ENCODE peak calls at places on chromosomes 13 and 19, in four cellular contexts. E is cardiac muscle cell, W is upper lobe of right lung, A is mucosa of descending colon. X is an unnamed sample.

GRCh38 chr19:2022289-2022688 is 6.8 kb upstream of the BTBD2 start:
- DNase-seq in W (no peak), E (no peak), A (no peak), X (no peak)

GRCh38 chr19:9538183-9539058 is at the start of gene ZNF426:
- DNase-seq in E (peak), W (peak), A (peak), X (peak)

GRCh38 chr13:34748078-34748477 is 194.0 kb upstream of the NBEA start:
- DNase-seq in A (no peak), W (no peak), E (peak), X (no peak)

GRCh38 chr13:37531054-37531453 is 67.5 kb downstream of the POSTN start:
- DNase-seq in A (no peak), W (no peak), E (peak), X (no peak)

GRCh38 chr13:107900775-107901174 is 314.6 kb downstream of the LIG4 start:
- DNase-seq in E (peak), W (no peak), A (no peak), X (no peak)

GRCh38 chr19:20162821-20163220 is 4.2 kb upstream of the ZNF486 start:
- DNase-seq in E (no peak), W (no peak), A (no peak), X (no peak)

GRCh38 chr19:11018179-11018578 is 57.3 kb downstream of the SMARCA4 start:
- DNase-seq in W (no peak), E (no peak), A (peak), X (no peak)

GRCh38 chr13:105611424-105611823 is 924.0 kb downstream of the EFNB2 start:
- DNase-seq in A (no peak), W (no peak), E (peak), X (no peak)

GRCh38 chr19:11296264-11296663 is 304 bp downstream of the TSPAN16 start:
- DNase-seq in E (peak), A (no peak), W (no peak), X (no peak)

GRCh38 chr19:32268381-32268780 is 77.0 kb upstream of the ZNF507 start:
- DNase-seq in W (no peak), E (no peak), A (no peak), X (no peak)

GRCh38 chr19:45468159-45468651 is 409 bp downstream of the FOSB start:
- DNase-seq in A (peak), W (peak), E (peak), X (peak)

GRCh38 chr19:11125994-11126685 is 29.4 kb downstream of the SPC24 start:
- DNase-seq in W (peak), A (peak), E (peak), X (peak)

GRCh38 chr19:35509018-35509652 is 4.3 kb downstream of the DMKN start:
- DNase-seq in W (peak), A (peak), E (no peak), X (peak)

GRCh38 chr19:29217591-29217990 is 4.6 kb upstream of the UQCRFS1 start:
- DNase-seq in E (no peak), A (no peak), W (no peak), X (no peak)

GRCh38 chr19:29215322-29215845 is 2.4 kb upstream of the UQCRFS1 start:
- DNase-seq in A (no peak), E (no peak), W (no peak), X (no peak)

GRCh38 chr19:29212614-29213573 is at the start of gene UQCRFS1:
- DNase-seq in A (peak), W (peak), E (peak), X (peak)

GRCh38 chr19:29214411-29214810 is 1.5 kb upstream of the UQCRFS1 start:
- DNase-seq in A (no peak), E (no peak), W (no peak), X (no peak)

GRCh38 chr19:29216021-29216420 is 3.1 kb upstream of the UQCRFS1 start:
- DNase-seq in E (no peak), A (no peak), W (no peak), X (no peak)
- TF ChIP-seq CTCF in E (no peak), A (no peak), W (no peak), X (no peak)

GRCh38 chr19:56121180-56122167 is at the start of gene ZNF787:
- DNase-seq in E (peak), W (peak), A (peak), X (peak)
- TF ChIP-seq CTCF in E (no peak), W (no peak), A (no peak), X (no peak)

DNA sequence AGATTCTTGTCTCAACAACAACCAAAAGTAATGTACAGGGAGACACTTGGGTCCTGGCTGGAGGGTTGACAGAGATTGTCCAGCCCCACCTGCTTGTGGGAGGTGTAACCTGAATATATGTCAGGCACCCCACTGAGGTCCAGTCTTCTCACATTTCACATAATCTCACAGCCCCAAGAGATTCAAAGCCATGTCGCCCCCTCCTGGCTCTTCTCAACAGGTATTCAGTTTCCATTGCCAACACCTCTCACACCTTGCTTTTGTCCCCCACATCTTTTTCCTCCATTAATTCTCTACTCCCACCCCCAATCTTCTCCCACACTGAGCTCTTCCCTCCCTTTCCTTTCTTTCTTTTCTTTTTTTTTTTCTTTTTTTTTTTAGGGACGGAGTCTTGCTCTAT is 11.2 kb downstream of the UNC13A start:
- DNase-seq in E (no peak), A (no peak), W (no peak), X (no peak)
- TF ChIP-seq CTCF in E (peak), A (no peak), W (no peak), X (no peak)

GRCh38 chr13:26111797-26112196 is 60.0 kb upstream of the SHISA2 start:
- DNase-seq in W (no peak), E (no peak), A (no peak), X (no peak)

GRCh38 chr13:26117620-26118019 is 65.8 kb upstream of the SHISA2 start:
- DNase-seq in E (no peak), W (no peak), A (no peak), X (no peak)

GRCh38 chr13:26112843-26113242 is 61.0 kb upstream of the SHISA2 start:
- DNase-seq in E (peak), A (no peak), W (no peak), X (no peak)
- TF ChIP-seq CTCF in E (peak), A (no peak), W (no peak), X (no peak)

DNA sequence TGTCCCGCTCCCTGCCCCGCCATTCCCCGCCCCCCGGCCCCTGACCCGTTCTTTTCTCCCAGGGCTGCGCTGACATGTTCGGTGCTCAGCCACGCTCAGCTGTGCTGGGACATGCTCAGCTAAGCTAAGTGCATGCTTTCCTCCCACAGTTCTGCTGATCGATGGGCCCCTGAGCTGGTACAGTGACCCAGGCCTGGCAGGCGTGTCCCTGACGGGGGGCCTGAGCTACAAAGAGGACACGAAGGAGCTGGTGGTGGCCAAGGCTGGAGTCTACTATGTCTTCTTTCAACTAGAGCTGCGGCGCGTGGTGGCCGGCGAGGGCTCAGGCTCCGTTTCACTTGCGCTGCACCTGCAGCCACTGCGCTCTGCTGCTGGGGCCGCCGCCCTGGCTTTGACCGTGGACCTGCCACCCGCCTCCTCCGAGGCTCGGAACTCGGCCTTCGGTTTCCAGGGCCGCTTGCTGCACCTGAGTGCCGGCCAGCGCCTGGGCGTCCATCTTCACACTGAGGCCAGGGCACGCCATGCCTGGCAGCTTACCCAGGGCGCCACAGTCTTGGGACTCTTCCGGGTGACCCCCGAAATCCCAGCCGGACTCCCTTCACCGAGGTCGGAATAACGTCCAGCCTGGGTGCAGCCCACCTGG is 3.7 kb downstream of the TNFSF9 start:
- DNase-seq in E (no peak), A (no peak), W (no peak), X (no peak)
- TF ChIP-seq CTCF in E (no peak), A (no peak), W (no peak), X (no peak)

DNA sequence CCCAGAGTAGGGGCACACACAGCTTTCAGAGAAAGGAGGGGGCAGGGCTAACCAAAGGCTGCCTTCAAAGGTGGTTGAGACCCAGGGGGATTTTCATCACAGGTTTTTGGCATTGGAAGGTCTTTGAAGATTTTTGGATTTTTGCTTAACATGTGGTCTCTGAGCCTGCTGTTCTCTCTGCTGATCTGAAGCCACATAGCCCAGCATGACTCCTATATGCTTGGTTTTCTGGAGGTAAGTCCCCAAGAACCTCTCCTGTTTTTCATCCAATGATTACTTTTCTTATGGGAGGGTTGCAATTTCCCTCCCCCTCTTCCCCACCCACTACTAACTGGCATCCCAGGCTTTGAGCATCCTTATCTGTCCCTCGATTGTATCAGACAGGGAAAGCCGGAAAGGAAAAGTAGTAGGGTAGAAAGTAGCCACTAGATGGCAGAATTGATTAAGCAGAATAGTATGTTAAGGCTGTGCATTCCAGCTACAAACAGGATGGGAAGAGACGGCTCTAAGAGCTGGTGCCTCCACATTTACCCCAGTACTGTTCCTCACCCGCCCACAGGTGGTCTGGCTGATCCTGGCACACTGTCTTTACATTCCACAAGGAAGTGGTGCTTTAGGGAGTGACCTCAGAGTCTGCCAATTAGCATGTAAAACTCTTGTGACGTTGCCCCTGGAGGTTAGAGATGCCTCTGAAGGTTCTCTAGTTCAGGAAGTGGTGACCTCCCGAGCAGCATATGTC is 218.9 kb upstream of the EDNRB start:
- DNase-seq in E (peak), W (no peak), A (peak), X (no peak)
- TF ChIP-seq CTCF in E (peak), W (peak), A (no peak), X (peak)

GRCh38 chr13:75357576-75358295 is 124.2 kb downstream of the TBC1D4 start:
- DNase-seq in A (no peak), E (peak), W (peak), X (no peak)
- TF ChIP-seq CTCF in A (no peak), E (peak), W (peak), X (peak)

GRCh38 chr19:39845621-39846175 is 481 bp downstream of the FBL start:
- DNase-seq in E (peak), W (peak), A (peak), X (no peak)
- TF ChIP-seq CTCF in E (peak), W (no peak), A (no peak), X (no peak)

GRCh38 chr19:30085394-30085793 is 143.4 kb downstream of the URI1 start:
- DNase-seq in W (peak), A (no peak), E (peak), X (no peak)
- TF ChIP-seq CTCF in W (no peak), A (no peak), E (no peak), X (no peak)